ENCODE peak calls at places on chromosomes 1 and 21, in five cellular contexts. X is NCI-H1417, S is activated T-cell treated with anti-CD3 and anti-CD28 coated beads for 24 hours, J is endothelial cell, U is HEK293T. H is an unnamed sample.

GRCh38 chr1:923131-923990 is at the start of gene SAMD11:
- DNase-seq in X (peak), S (peak), J (peak), U (peak), H (peak)

GRCh38 chr1:117838911-117839310 is 90.5 kb downstream of the GDAP2 start:
- DNase-seq in X (no peak), S (no peak), J (no peak), U (no peak), H (no peak)

GRCh38 chr1:27884182-27884954 is 12.0 kb downstream of the THEMIS2 start:
- DNase-seq in X (no peak), S (no peak), J (no peak), U (no peak), H (no peak)

GRCh38 chr1:18923721-18924610 is 21.6 kb upstream of the ALDH4A1 start:
- DNase-seq in X (peak), S (no peak), J (no peak), U (no peak), H (no peak)

GRCh38 chr1:154179951-154180687 is 11.8 kb downstream of the TPM3 start:
- DNase-seq in X (no peak), S (no peak), J (no peak), U (no peak), H (peak)

GRCh38 chr1:15000671-15001070 is 152.9 kb upstream of the TMEM51 start:
- DNase-seq in X (no peak), S (no peak), J (no peak), U (no peak), H (no peak)

GRCh38 chr21:41374177-41374712 is 12.4 kb downstream of the MX2 start:
- DNase-seq in X (no peak), S (no peak), J (no peak), U (no peak), H (no peak)

GRCh38 chr21:44353200-44353970 is at the start of gene TRPM2:
- DNase-seq in X (no peak), S (peak), J (no peak), U (no peak), H (no peak)

GRCh38 chr1:32736812-32737791 is 34.5 kb upstream of the SYNC start:
- DNase-seq in X (no peak), S (no peak), J (no peak), U (no peak), H (no peak)

GRCh38 chr1:169779970-169780369 is 14.7 kb downstream of the METTL18 start:
- DNase-seq in X (no peak), S (no peak), J (no peak), U (no peak), H (no peak)

H was measured in T47D.